ENCODE peak calls at places on chromosomes 3 and 15, in five cellular contexts. T is GM12878, F is IMR-90, M is Karpas-422, H is neural progenitor cell. Z is an unnamed sample. For H3K4me1 and H4K20me1, the result is how much of the 10 kb centered on the place peaks cover.

GRCh38 chr3:159941043-159941994 is 47.3 kb upstream of the IL12A start:
- DNase-seq in M (no peak), H (no peak), T (no peak), F (peak), Z (no peak)

GRCh38 chr3:140898340-140899180 is 43.1 kb upstream of the SLC25A36 start:
- DNase-seq in T (peak), H (peak), F (peak), M (peak), Z (peak)

GRCh38 chr3:15287565-15288330 is 44.6 kb downstream of the SH3BP5 start:
- DNase-seq in H (no peak), F (peak), M (peak), T (no peak), Z (no peak)

GRCh38 chr3:18559323-18559972 is 134.3 kb upstream of the SATB1 start:
- DNase-seq in F (no peak), H (peak), M (peak), T (no peak), Z (peak)

GRCh38 chr3:58051196-58051595 is 43.0 kb downstream of the FLNB start:
- DNase-seq in T (no peak), H (no peak), F (peak), M (no peak), Z (no peak)

GRCh38 chr3:176872771-176873209 is 324.5 kb downstream of the TBL1XR1 start:
- DNase-seq in T (peak), H (peak), F (peak), M (peak), Z (peak)

GRCh38 chr3:122754867-122755835 is 38.5 kb downstream of the HSPBAP1 start:
- DNase-seq in F (peak), T (peak), H (peak), M (peak), Z (peak)

GRCh38 chr3:23442598-23443383 is 239.7 kb downstream of the UBE2E2 start:
- DNase-seq in M (no peak), H (no peak), F (peak), T (no peak), Z (peak)

GRCh38 chr3:172228041-172228440 is 188.7 kb downstream of the FNDC3B start:
- DNase-seq in F (no peak), T (no peak), M (no peak), H (peak), Z (no peak)

GRCh38 chr3:67685499-67685898 is 31.1 kb upstream of the SUCLG2 start:
- DNase-seq in T (peak), H (no peak), M (peak), F (no peak), Z (no peak)

GRCh38 chr15:73072894-73073293 is 20.6 kb downstream of the NEO1 start:
- DNase-seq in F (no peak), T (no peak), H (no peak), M (no peak), Z (no peak)

GRCh38 chr3:30124435-30125390 is 481.7 kb upstream of the TGFBR2 start:
- DNase-seq in T (no peak), F (peak), H (peak), M (no peak), Z (no peak)

GRCh38 chr15:36757189-36757814 is 177.9 kb downstream of the CDIN1 start:
- DNase-seq in M (no peak), H (no peak), T (no peak), F (peak), Z (no peak)

GRCh38 chr15:71562251-71562650 is 248.1 kb upstream of the NR2E3 start:
- DNase-seq in F (no peak), T (no peak), M (no peak), H (no peak), Z (no peak)

GRCh38 chr15:49421991-49422390 is 1.1 kb upstream of the FGF7 start:
- DNase-seq in H (peak), M (peak), F (peak), T (peak), Z (peak)

GRCh38 chr3:97952280-97952679 is 20.0 kb downstream of the RIOX2 start:
- DNase-seq in F (peak), H (no peak), T (no peak), M (no peak), Z (no peak)

GRCh38 chr3:59451800-59452741 is 402.2 kb upstream of the CFAP20DC start:
- DNase-seq in T (no peak), M (no peak), H (no peak), F (no peak), Z (peak)

GRCh38 chr3:129013491-129013891 is 12.4 kb downstream of the EFCC1 start:
- DNase-seq in H (no peak), T (no peak), M (no peak), F (no peak), Z (no peak)

GRCh38 chr3:113953677-113954076 is 5.9 kb downstream of the ZDHHC23 start:
- DNase-seq in T (no peak), H (no peak), M (no peak), F (no peak), Z (peak)

GRCh38 chr3:160538906-160539305 is 26.5 kb downstream of the KPNA4 start:
- DNase-seq in T (no peak), F (no peak), H (no peak), M (no peak), Z (no peak)

GRCh38 chr3:13215940-13216546 is 142.8 kb upstream of the IQSEC1 start:
- DNase-seq in T (no peak), F (peak), M (no peak), H (no peak), Z (no peak)

GRCh38 chr3:64104691-64105101 is 81.4 kb upstream of the PSMD6 start:
- DNase-seq in F (peak), T (no peak), M (no peak), H (no peak), Z (no peak)

GRCh38 chr3:39299279-39299678 is 19.4 kb upstream of the CX3CR1 start:
- DNase-seq in H (no peak), F (no peak), M (peak), T (no peak), Z (no peak)

GRCh38 chr3:22714758-22715157 is 488.4 kb upstream of the UBE2E2 start:
- DNase-seq in H (peak), T (no peak), F (no peak), M (no peak), Z (no peak)

GRCh38 chr3:156693166-156693565 is 18.8 kb downstream of the TIPARP start:
- DNase-seq in T (no peak), H (no peak), M (no peak), F (peak), Z (no peak)

DNA sequence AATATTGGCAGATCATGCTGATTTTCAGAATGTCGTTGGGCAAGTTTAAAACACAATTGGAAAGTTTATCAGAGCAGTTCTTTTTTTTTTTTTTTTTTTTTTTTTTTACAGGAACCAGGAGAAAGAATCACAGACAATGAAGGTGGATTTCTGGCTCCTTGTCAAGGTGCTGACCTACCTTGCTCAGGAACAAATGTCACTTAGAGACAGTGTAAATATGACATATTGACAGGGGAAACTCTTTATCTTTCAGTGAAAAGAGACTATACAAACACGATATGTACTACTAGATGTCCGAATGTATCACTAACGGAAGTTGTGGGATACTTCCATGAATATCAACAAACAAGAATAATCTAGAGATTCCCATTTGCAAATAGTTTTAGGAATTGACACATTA is 237.3 kb downstream of the FMN1 start:
- DNase-seq in F (no peak), T (no peak), H (no peak), M (no peak), Z (no peak)
- H3K4me1 ChIP-seq in F (under half), T (under half), H (under half), M (under half), Z (under half)

GRCh38 chr15:85606721-85607120 is 188.0 kb downstream of the KLHL25 start:
- DNase-seq in T (no peak), F (no peak), H (no peak), M (no peak), Z (no peak)

GRCh38 chr15:85603703-85604102 is 191.0 kb downstream of the KLHL25 start:
- DNase-seq in M (no peak), T (no peak), H (no peak), F (no peak), Z (no peak)

GRCh38 chr15:85604194-85604593 is 190.5 kb downstream of the KLHL25 start:
- DNase-seq in F (no peak), M (no peak), H (no peak), T (no peak), Z (no peak)

GRCh38 chr15:85600001-85600400 is 194.7 kb downstream of the KLHL25 start:
- DNase-seq in F (no peak), T (no peak), M (no peak), H (no peak), Z (no peak)

DNA sequence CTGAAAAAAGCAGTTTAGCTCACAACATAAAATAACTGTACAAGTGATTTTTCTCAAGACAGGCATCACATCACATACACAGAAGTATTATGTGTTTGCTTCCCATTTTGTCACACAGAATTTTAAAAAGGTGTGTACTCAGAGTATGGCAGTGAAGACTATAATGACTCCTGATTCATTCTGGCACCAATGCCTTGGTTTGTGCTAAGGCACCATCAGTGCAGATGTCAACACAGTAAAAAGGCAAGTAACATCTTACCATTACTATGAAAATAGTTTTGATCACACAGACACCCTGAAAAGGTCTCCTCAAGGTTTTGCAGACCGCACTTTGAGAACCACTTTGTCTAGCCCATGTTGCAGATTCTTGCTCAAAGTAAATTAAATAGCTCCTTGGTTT is 191.6 kb downstream of the KLHL25 start:
- DNase-seq in M (no peak), T (no peak), H (no peak), F (no peak), Z (no peak)
- H4K20me1 ChIP-seq in M (under half), T (under half), H (under half), F (under half), Z (under half)

GRCh38 chr3:175192536-175192935 is 333.4 kb downstream of the NAALADL2 start:
- DNase-seq in H (no peak), M (no peak), F (peak), T (no peak), Z (no peak)
- H2AFZ ChIP-seq in H (no peak), M (no peak), F (no peak), T (no peak), Z (no peak)

GRCh38 chr15:100926258-100926657 is 7.1 kb downstream of the LRRK1 start:
- DNase-seq in H (peak), T (no peak), M (peak), F (no peak), Z (no peak)

GRCh38 chr15:100926971-100927756 is 8.0 kb downstream of the LRRK1 start:
- DNase-seq in F (no peak), H (no peak), M (peak), T (no peak), Z (no peak)

GRCh38 chr15:100924436-100924835 is 5.3 kb downstream of the LRRK1 start:
- DNase-seq in T (no peak), H (no peak), M (peak), F (no peak), Z (no peak)

GRCh38 chr15:100923902-100924301 is 4.7 kb downstream of the LRRK1 start:
- DNase-seq in T (no peak), H (no peak), F (no peak), M (peak), Z (no peak)

DNA sequence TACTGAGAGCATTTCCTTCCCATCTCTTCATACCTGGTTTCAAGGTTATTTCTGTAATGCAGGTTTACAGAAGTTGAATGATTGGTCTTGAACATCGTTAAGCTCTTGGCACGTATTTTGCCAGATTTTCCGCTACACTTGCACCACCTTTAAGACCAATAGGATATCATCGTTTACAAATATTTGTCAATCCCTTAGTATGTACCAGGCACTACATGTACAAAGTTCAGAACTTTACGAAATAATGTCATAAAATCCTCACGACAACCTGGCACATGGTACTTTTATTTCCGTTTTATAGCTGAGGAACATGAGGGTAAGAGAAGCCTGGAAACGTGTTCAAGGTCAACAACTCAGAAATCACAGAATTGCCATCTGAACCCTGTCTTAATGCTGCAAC is 6.3 kb downstream of the LRRK1 start:
- DNase-seq in H (no peak), M (no peak), F (no peak), T (no peak), Z (no peak)
- H3K4me1 ChIP-seq in H (under half), M (half or more), F (under half), T (half or more), Z (under half)

GRCh38 chr15:60584355-60585023 is 105.5 kb upstream of the ICE2 start:
- DNase-seq in H (no peak), T (no peak), F (no peak), M (peak), Z (no peak)
- H4K20me1 ChIP-seq in H (under half), T (under half), F (under half), M (under half), Z (under half)

GRCh38 chr3:37041546-37042195 is 48.4 kb downstream of the MLH1 start:
- DNase-seq in H (no peak), F (peak), T (no peak), M (no peak), Z (no peak)
- H2AFZ ChIP-seq in H (no peak), F (no peak), T (no peak), M (no peak), Z (no peak)

GRCh38 chr3:85161544-85161943 is 202.8 kb downstream of the CADM2 start:
- DNase-seq in F (no peak), T (no peak), M (no peak), H (no peak), Z (no peak)
- H3K4me1 ChIP-seq in F (under half), T (under half), M (under half), H (under half), Z (under half)